ENCODE peak calls at places on chromosomes 12 and 14, in five cellular contexts. One of them, this sample, is unnamed.
A peak's percentile ranks its signal among the peaks of the same experiment; 100 is the strongest.

GRCh38 chr14:100434033-100434601 is 111.0 kb downstream of the SLC25A47 start:
- DNase-seq in T-helper 1 cell: no peak
- DNase-seq in foreskin fibroblast: no peak
- DNase-seq in fibroblast of pulmonary artery: no peak
- DNase-seq in activated naive CD8-positive, alpha-beta T cell treated with anti-CD3 and anti-CD28 coated beads, Interleukin-2, amount 50 U/mL, for 16 hours: no peak
- DNase-seq in this sample: no peak

GRCh38 chr12:116597886-116598285 is 38.7 kb downstream of the MAP1LC3B2 start:
- DNase-seq in T-helper 1 cell: no peak
- DNase-seq in foreskin fibroblast: peak; percentile 32
- DNase-seq in fibroblast of pulmonary artery: no peak
- DNase-seq in activated naive CD8-positive, alpha-beta T cell treated with anti-CD3 and anti-CD28 coated beads, Interleukin-2, amount 50 U/mL, for 16 hours: no peak
- DNase-seq in this sample: no peak

GRCh38 chr14:65035049-65035448 is 48.4 kb downstream of the FNTB start:
- DNase-seq in T-helper 1 cell: no peak
- DNase-seq in foreskin fibroblast: peak; percentile 74
- DNase-seq in fibroblast of pulmonary artery: peak; percentile 16
- DNase-seq in activated naive CD8-positive, alpha-beta T cell treated with anti-CD3 and anti-CD28 coated beads, Interleukin-2, amount 50 U/mL, for 16 hours: no peak
- DNase-seq in this sample: no peak

GRCh38 chr12:99706736-99707473 is 59.4 kb downstream of the GARIN6 start:
- DNase-seq in T-helper 1 cell: no peak
- DNase-seq in foreskin fibroblast: no peak
- DNase-seq in fibroblast of pulmonary artery: no peak
- DNase-seq in activated naive CD8-positive, alpha-beta T cell treated with anti-CD3 and anti-CD28 coated beads, Interleukin-2, amount 50 U/mL, for 16 hours: no peak
- DNase-seq in this sample: no peak

GRCh38 chr12:123916729-123917128 is 55.9 kb downstream of the CCDC92 start:
- DNase-seq in T-helper 1 cell: no peak
- DNase-seq in foreskin fibroblast: peak; percentile 47
- DNase-seq in fibroblast of pulmonary artery: no peak
- DNase-seq in activated naive CD8-positive, alpha-beta T cell treated with anti-CD3 and anti-CD28 coated beads, Interleukin-2, amount 50 U/mL, for 16 hours: peak; percentile 34
- DNase-seq in this sample: no peak

GRCh38 chr14:105126126-105126969 is 42.2 kb downstream of the JAG2 start:
- DNase-seq in T-helper 1 cell: no peak
- DNase-seq in foreskin fibroblast: no peak
- DNase-seq in fibroblast of pulmonary artery: no peak
- DNase-seq in activated naive CD8-positive, alpha-beta T cell treated with anti-CD3 and anti-CD28 coated beads, Interleukin-2, amount 50 U/mL, for 16 hours: no peak
- DNase-seq in this sample: no peak

GRCh38 chr12:14577344-14577743 is 9.7 kb upstream of the PLBD1 start:
- DNase-seq in T-helper 1 cell: no peak
- DNase-seq in foreskin fibroblast: no peak
- DNase-seq in fibroblast of pulmonary artery: no peak
- DNase-seq in activated naive CD8-positive, alpha-beta T cell treated with anti-CD3 and anti-CD28 coated beads, Interleukin-2, amount 50 U/mL, for 16 hours: no peak
- DNase-seq in this sample: peak; percentile 77

GRCh38 chr12:129825316-129825715 is 78.5 kb downstream of the TMEM132D start:
- DNase-seq in T-helper 1 cell: no peak
- DNase-seq in foreskin fibroblast: no peak
- DNase-seq in fibroblast of pulmonary artery: no peak
- DNase-seq in activated naive CD8-positive, alpha-beta T cell treated with anti-CD3 and anti-CD28 coated beads, Interleukin-2, amount 50 U/mL, for 16 hours: no peak
- DNase-seq in this sample: no peak

GRCh38 chr12:131511391-131511802 is 199.5 kb upstream of the SFSWAP start:
- DNase-seq in T-helper 1 cell: no peak
- DNase-seq in foreskin fibroblast: no peak
- DNase-seq in fibroblast of pulmonary artery: peak; percentile 7
- DNase-seq in activated naive CD8-positive, alpha-beta T cell treated with anti-CD3 and anti-CD28 coated beads, Interleukin-2, amount 50 U/mL, for 16 hours: peak; percentile 26
- DNase-seq in this sample: no peak

GRCh38 chr14:99327050-99327449 is 55.1 kb upstream of the BCL11B start:
- DNase-seq in T-helper 1 cell: no peak
- DNase-seq in foreskin fibroblast: no peak
- DNase-seq in fibroblast of pulmonary artery: no peak
- DNase-seq in activated naive CD8-positive, alpha-beta T cell treated with anti-CD3 and anti-CD28 coated beads, Interleukin-2, amount 50 U/mL, for 16 hours: no peak
- DNase-seq in this sample: no peak

GRCh38 chr14:72495668-72496067 is 398.2 kb downstream of the DPF3 start:
- DNase-seq in T-helper 1 cell: no peak
- DNase-seq in foreskin fibroblast: peak; percentile 33
- DNase-seq in fibroblast of pulmonary artery: peak; percentile 38
- DNase-seq in activated naive CD8-positive, alpha-beta T cell treated with anti-CD3 and anti-CD28 coated beads, Interleukin-2, amount 50 U/mL, for 16 hours: no peak
- DNase-seq in this sample: no peak

GRCh38 chr14:26424537-26424936 is 173.3 kb downstream of the NOVA1 start:
- DNase-seq in T-helper 1 cell: no peak
- DNase-seq in foreskin fibroblast: no peak
- DNase-seq in fibroblast of pulmonary artery: no peak
- DNase-seq in activated naive CD8-positive, alpha-beta T cell treated with anti-CD3 and anti-CD28 coated beads, Interleukin-2, amount 50 U/mL, for 16 hours: no peak
- DNase-seq in this sample: no peak

GRCh38 chr12:24728366-24728765 is 220.5 kb downstream of the BCAT1 start:
- DNase-seq in T-helper 1 cell: no peak
- DNase-seq in foreskin fibroblast: peak; percentile 17
- DNase-seq in fibroblast of pulmonary artery: peak; percentile 60
- DNase-seq in activated naive CD8-positive, alpha-beta T cell treated with anti-CD3 and anti-CD28 coated beads, Interleukin-2, amount 50 U/mL, for 16 hours: no peak
- DNase-seq in this sample: peak; percentile 55

GRCh38 chr12:51760231-51760630 is 88.3 kb downstream of the FIGNL2 start:
- DNase-seq in T-helper 1 cell: no peak
- DNase-seq in foreskin fibroblast: peak; percentile 24
- DNase-seq in fibroblast of pulmonary artery: no peak
- DNase-seq in activated naive CD8-positive, alpha-beta T cell treated with anti-CD3 and anti-CD28 coated beads, Interleukin-2, amount 50 U/mL, for 16 hours: no peak
- DNase-seq in this sample: no peak

GRCh38 chr14:24880689-24881088 is 169.3 kb downstream of the STXBP6 start:
- DNase-seq in T-helper 1 cell: no peak
- DNase-seq in foreskin fibroblast: peak; percentile 31
- DNase-seq in fibroblast of pulmonary artery: peak; percentile 30
- DNase-seq in activated naive CD8-positive, alpha-beta T cell treated with anti-CD3 and anti-CD28 coated beads, Interleukin-2, amount 50 U/mL, for 16 hours: no peak
- DNase-seq in this sample: peak; percentile 54

GRCh38 chr14:77053046-77053841 is 24.7 kb upstream of the IRF2BPL start:
- DNase-seq in T-helper 1 cell: peak; percentile 60
- DNase-seq in foreskin fibroblast: peak; percentile 80
- DNase-seq in fibroblast of pulmonary artery: peak; percentile 77
- DNase-seq in activated naive CD8-positive, alpha-beta T cell treated with anti-CD3 and anti-CD28 coated beads, Interleukin-2, amount 50 U/mL, for 16 hours: peak; percentile 68
- DNase-seq in this sample: peak; percentile 82

GRCh38 chr14:101360045-101360931 is 201.0 kb upstream of the DIO3 start:
- DNase-seq in T-helper 1 cell: no peak
- DNase-seq in foreskin fibroblast: peak; percentile 7
- DNase-seq in fibroblast of pulmonary artery: no peak
- DNase-seq in activated naive CD8-positive, alpha-beta T cell treated with anti-CD3 and anti-CD28 coated beads, Interleukin-2, amount 50 U/mL, for 16 hours: no peak
- DNase-seq in this sample: peak; percentile 71

GRCh38 chr12:65895759-65896656 is 71.7 kb downstream of the HMGA2 start:
- DNase-seq in T-helper 1 cell: no peak
- DNase-seq in foreskin fibroblast: no peak
- DNase-seq in fibroblast of pulmonary artery: peak; percentile 50
- DNase-seq in activated naive CD8-positive, alpha-beta T cell treated with anti-CD3 and anti-CD28 coated beads, Interleukin-2, amount 50 U/mL, for 16 hours: no peak
- DNase-seq in this sample: peak; percentile 66

GRCh38 chr12:124371366-124371765 is 76.5 kb downstream of the RFLNA start:
- DNase-seq in T-helper 1 cell: no peak
- DNase-seq in foreskin fibroblast: no peak
- DNase-seq in fibroblast of pulmonary artery: no peak
- DNase-seq in activated naive CD8-positive, alpha-beta T cell treated with anti-CD3 and anti-CD28 coated beads, Interleukin-2, amount 50 U/mL, for 16 hours: no peak
- DNase-seq in this sample: no peak

GRCh38 chr12:54949041-54949721 is 35.4 kb downstream of the TESPA1 start:
- DNase-seq in T-helper 1 cell: no peak
- DNase-seq in foreskin fibroblast: no peak
- DNase-seq in fibroblast of pulmonary artery: no peak
- DNase-seq in activated naive CD8-positive, alpha-beta T cell treated with anti-CD3 and anti-CD28 coated beads, Interleukin-2, amount 50 U/mL, for 16 hours: no peak
- DNase-seq in this sample: no peak

GRCh38 chr12:1692895-1693294 is 2.0 kb downstream of the ADIPOR2 start:
- DNase-seq in T-helper 1 cell: no peak
- DNase-seq in foreskin fibroblast: no peak
- DNase-seq in fibroblast of pulmonary artery: no peak
- DNase-seq in activated naive CD8-positive, alpha-beta T cell treated with anti-CD3 and anti-CD28 coated beads, Interleukin-2, amount 50 U/mL, for 16 hours: no peak
- DNase-seq in this sample: no peak

GRCh38 chr14:59619071-59619470 is 42.5 kb upstream of the CCDC175 start:
- DNase-seq in T-helper 1 cell: no peak
- DNase-seq in foreskin fibroblast: no peak
- DNase-seq in fibroblast of pulmonary artery: no peak
- DNase-seq in activated naive CD8-positive, alpha-beta T cell treated with anti-CD3 and anti-CD28 coated beads, Interleukin-2, amount 50 U/mL, for 16 hours: no peak
- DNase-seq in this sample: no peak

GRCh38 chr12:76081909-76082308 is 2.6 kb downstream of the NAP1L1 start:
- DNase-seq in T-helper 1 cell: no peak
- DNase-seq in foreskin fibroblast: no peak
- DNase-seq in fibroblast of pulmonary artery: no peak
- DNase-seq in activated naive CD8-positive, alpha-beta T cell treated with anti-CD3 and anti-CD28 coated beads, Interleukin-2, amount 50 U/mL, for 16 hours: no peak
- DNase-seq in this sample: no peak